ENCODE peak calls at places on chromosomes 11 and 22, in four cellular contexts. G is SK-N-SH; Q is fibroblast of pulmonary artery; S is effector memory CD4-positive, alpha-beta T cell. J is an unnamed sample.

GRCh38 chr11:101126551-101127347 is 2.9 kb downstream of the PGR start:
- DNase-seq in G (no peak), Q (peak), S (no peak), J (peak)

GRCh38 chr22:25746012-25746373 is 4.0 kb downstream of the MYO18B start:
- DNase-seq in G (peak), Q (peak), S (no peak), J (peak)

GRCh38 chr11:34825670-34826383 is 90.4 kb downstream of the APIP start:
- DNase-seq in G (no peak), Q (no peak), S (no peak), J (no peak)

GRCh38 chr22:46035380-46035741 is 58.4 kb upstream of the WNT7B start:
- DNase-seq in G (no peak), Q (no peak), S (no peak), J (no peak)

GRCh38 chr22:39622881-39623367 is 52.4 kb downstream of the CACNA1I start:
- DNase-seq in G (peak), Q (peak), S (peak), J (peak)

GRCh38 chr11:103601230-103601846 is 435.1 kb upstream of the DDI1 start:
- DNase-seq in G (peak), Q (peak), S (no peak), J (peak)

GRCh38 chr22:45887202-45888131 is 89.5 kb downstream of the WNT7B start:
- DNase-seq in G (no peak), Q (no peak), S (no peak), J (no peak)

GRCh38 chr11:69444381-69445130 is 36.9 kb upstream of the LINC01488 start:
- DNase-seq in G (no peak), Q (peak), S (no peak), J (peak)

GRCh38 chr22:45777046-45777851 is 105.6 kb downstream of the ATXN10 start:
- DNase-seq in G (no peak), Q (peak), S (no peak), J (no peak)

GRCh38 chr11:69371731-69372588 is 78.0 kb downstream of the MYEOV start:
- DNase-seq in G (no peak), Q (no peak), S (no peak), J (no peak)

GRCh38 chr11:6297831-6298230 is 22.5 kb downstream of the CAVIN3 start:
- DNase-seq in G (no peak), Q (no peak), S (no peak), J (peak)

GRCh38 chr11:92417326-92417725 is 192.7 kb downstream of the FAT3 start:
- DNase-seq in G (no peak), Q (no peak), S (no peak), J (no peak)

GRCh38 chr22:17138451-17139042 is 17.4 kb upstream of the TMEM121B start:
- DNase-seq in G (no peak), Q (no peak), S (no peak), J (no peak)

GRCh38 chr22:49307071-49307830 is 520.4 kb downstream of the BRD1 start:
- DNase-seq in G (no peak), Q (no peak), S (no peak), J (no peak)

GRCh38 chr11:105612766-105613165 is 2.9 kb downstream of the GRIA4 start:
- DNase-seq in G (no peak), Q (no peak), S (no peak), J (no peak)

GRCh38 chr11:44519989-44520737 is 45.3 kb upstream of the CD82 start:
- DNase-seq in G (no peak), Q (no peak), S (no peak), J (no peak)

GRCh38 chr11:93921695-93922468 is 71.5 kb upstream of the VSTM5 start:
- DNase-seq in G (peak), Q (peak), S (no peak), J (peak)

DNA sequence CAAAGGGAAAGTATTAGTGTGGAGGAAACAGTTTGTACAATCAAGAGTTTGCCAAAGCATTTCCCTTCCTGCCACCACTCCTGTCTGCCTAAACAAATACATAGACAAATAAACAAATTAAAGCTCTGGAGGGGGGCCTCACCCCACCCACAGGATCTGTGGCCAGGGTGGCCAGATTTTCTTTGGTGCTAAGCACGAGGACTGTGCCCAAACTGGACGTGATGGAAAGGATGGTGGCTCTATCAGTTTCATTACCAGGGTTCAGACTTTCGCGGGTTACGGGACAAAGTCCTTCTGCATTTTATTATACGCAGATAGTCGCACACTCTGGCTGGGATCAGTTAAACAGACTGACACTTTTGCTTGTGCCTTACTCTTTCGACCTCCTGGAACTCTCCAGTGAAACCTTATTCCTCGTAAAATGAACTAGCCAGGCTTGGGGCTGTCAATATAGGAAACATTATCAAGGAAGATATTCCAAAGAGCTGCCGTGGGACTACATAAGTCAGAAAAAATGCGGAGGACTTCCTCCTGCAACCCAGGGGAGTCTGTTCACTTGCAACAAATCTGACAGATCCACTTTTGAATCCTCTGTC is 11.2 kb downstream of the BARX2 start:
- DNase-seq in G (no peak), Q (peak), S (no peak), J (no peak)
- H3K4me3 ChIP-seq in G (no peak), Q (no peak), S (no peak), J (no peak)

DNA sequence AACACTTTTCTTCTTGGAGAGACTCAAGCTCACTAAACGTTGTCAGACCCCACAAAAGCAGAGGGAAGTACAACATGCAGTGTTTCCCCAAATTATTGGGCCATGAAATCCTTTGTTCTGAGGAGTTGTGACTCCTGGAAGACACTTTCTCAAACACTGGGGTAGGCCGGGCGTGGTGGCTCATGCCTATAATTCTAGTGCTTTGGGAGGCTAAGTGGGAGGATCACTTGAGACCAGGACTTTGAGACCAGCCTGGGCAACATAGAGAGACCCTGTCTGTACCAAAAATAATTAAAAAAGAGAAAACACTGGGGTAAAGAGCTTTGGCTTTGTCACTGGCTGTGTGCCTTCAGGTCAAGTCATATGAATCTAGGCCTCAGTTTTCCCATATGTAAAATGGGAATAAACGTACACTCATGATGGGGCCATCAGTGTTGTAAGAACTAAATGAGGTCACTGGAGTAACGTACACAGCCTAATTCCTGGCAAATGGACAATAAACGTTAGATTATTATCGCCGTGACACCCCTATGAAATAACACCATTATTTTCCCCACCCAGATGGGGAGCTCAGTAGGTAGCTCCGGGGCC is 92.0 kb downstream of the RRM1 start:
- DNase-seq in G (no peak), Q (no peak), S (no peak), J (no peak)
- H3K4me3 ChIP-seq in G (peak), Q (peak), S (peak), J (peak)

GRCh38 chr22:35726398-35726797 is 8.7 kb downstream of the APOL5 start:
- DNase-seq in G (no peak), Q (no peak), S (no peak), J (no peak)

GRCh38 chr22:35729309-35729698 is 11.6 kb downstream of the APOL5 start:
- DNase-seq in G (no peak), Q (no peak), S (no peak), J (no peak)

GRCh38 chr22:35727436-35727835 is 9.8 kb downstream of the APOL5 start:
- DNase-seq in G (no peak), Q (peak), S (no peak), J (no peak)

GRCh38 chr22:35726933-35727332 is 9.3 kb downstream of the APOL5 start:
- DNase-seq in G (no peak), Q (no peak), S (no peak), J (no peak)

GRCh38 chr22:35728639-35729308 is 11.1 kb downstream of the APOL5 start:
- DNase-seq in G (no peak), Q (no peak), S (no peak), J (no peak)
- H3K4me3 ChIP-seq in G (no peak), Q (no peak), S (no peak), J (no peak)

GRCh38 chr11:73359930-73360742 is 16.1 kb upstream of the RELT start:
- DNase-seq in G (peak), Q (peak), S (no peak), J (peak)

GRCh38 chr11:73356979-73357739 is 19.0 kb upstream of the RELT start:
- DNase-seq in G (no peak), Q (no peak), S (no peak), J (no peak)

GRCh38 chr11:73358071-73358470 is 18.1 kb upstream of the RELT start:
- DNase-seq in G (no peak), Q (no peak), S (no peak), J (no peak)

GRCh38 chr11:73360743-73361369 is 15.3 kb upstream of the RELT start:
- DNase-seq in G (no peak), Q (no peak), S (no peak), J (no peak)

GRCh38 chr11:73359341-73359740 is 16.9 kb upstream of the RELT start:
- DNase-seq in G (no peak), Q (no peak), S (no peak), J (peak)
- H3K4me3 ChIP-seq in G (no peak), Q (no peak), S (no peak), J (no peak)

GRCh38 chr11:9310485-9310884 is 3.9 kb downstream of the TMEM41B start:
- DNase-seq in G (no peak), Q (no peak), S (no peak), J (no peak)
- H3K4me3 ChIP-seq in G (no peak), Q (no peak), S (no peak), J (no peak)

GRCh38 chr11:97574976-97575665 is 1185.3 kb downstream of the JRKL start:
- DNase-seq in G (no peak), Q (no peak), S (no peak), J (no peak)
- H3K4me3 ChIP-seq in G (no peak), Q (no peak), S (no peak), J (no peak)

GRCh38 chr11:1749020-1749758 is 1.2 kb downstream of the IFITM10 start:
- DNase-seq in G (peak), Q (no peak), S (no peak), J (peak)

GRCh38 chr11:1748467-1749019 is 1.9 kb downstream of the IFITM10 start:
- DNase-seq in G (peak), Q (no peak), S (no peak), J (no peak)

GRCh38 chr11:1746956-1747752 is 3.2 kb downstream of the IFITM10 start:
- DNase-seq in G (peak), Q (no peak), S (no peak), J (no peak)

GRCh38 chr11:1746516-1746931 is 3.9 kb downstream of the IFITM10 start:
- DNase-seq in G (peak), Q (no peak), S (no peak), J (no peak)

DNA sequence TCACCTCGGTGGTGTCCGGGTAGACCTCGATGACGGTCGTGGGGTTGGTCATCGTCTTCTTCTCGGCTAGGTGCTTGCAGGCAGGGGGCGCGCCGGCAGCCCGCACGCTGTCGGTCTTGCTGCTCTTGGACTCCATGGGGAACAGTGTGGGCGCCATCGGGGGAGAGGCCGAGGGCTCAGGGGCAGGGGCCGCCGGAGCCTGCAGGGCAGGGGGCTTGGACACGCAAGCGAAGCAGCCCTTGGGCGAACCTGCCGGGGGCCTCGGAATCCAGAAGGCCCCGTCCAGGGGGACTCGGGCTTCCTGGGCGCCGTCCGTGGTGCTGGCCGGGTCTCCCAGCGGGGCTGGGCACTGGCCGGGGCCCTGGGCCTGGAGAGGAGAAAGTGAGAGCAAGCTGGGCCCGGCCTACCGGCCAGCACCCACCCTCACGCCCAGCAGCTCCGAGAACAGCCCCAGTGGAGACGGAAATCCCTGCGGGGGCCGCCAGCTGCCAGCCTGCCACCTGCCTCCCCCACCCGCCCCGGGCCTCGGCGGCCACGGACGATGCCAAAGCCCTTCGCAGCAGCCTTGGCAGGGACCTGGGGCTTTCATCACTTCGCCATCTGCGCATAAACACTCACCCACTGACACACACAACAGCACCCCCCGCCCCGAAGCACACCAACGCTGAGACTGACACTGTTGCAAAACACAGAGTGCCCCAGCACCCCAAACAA is 2.5 kb downstream of the IFITM10 start:
- DNase-seq in G (peak), Q (no peak), S (no peak), J (no peak)
- H3K4me3 ChIP-seq in G (peak), Q (no peak), S (no peak), J (no peak)

GRCh38 chr11:36231300-36231699 is 57.9 kb downstream of the COMMD9 start:
- DNase-seq in G (peak), Q (peak), S (no peak), J (peak)
- H3K4me3 ChIP-seq in G (no peak), Q (no peak), S (no peak), J (no peak)